ENCODE peak calls at places on chromosomes 5 and 9, in seven cellular contexts. One of them, this sample, is unnamed.
A peak's percentile ranks its signal among the peaks of the same experiment; 100 is the strongest.

GRCh38 chr5:135194573-135195266 is 160.7 kb upstream of the PITX1 start:
- DNase-seq in right atrium auricular region: peak; percentile 57
- DNase-seq in psoas muscle: peak; percentile 57
- DNase-seq in IMR-90: peak; percentile 46
- DNase-seq in ovary: no peak
- DNase-seq in body of pancreas: no peak
- DNase-seq in transverse colon: no peak
- DNase-seq in this sample: no peak

GRCh38 chr5:150556859-150557506 is 49.1 kb downstream of the NDST1 start:
- DNase-seq in right atrium auricular region: no peak
- DNase-seq in psoas muscle: no peak
- DNase-seq in IMR-90: no peak
- DNase-seq in ovary: no peak
- DNase-seq in body of pancreas: no peak
- DNase-seq in transverse colon: no peak
- DNase-seq in this sample: no peak

GRCh38 chr5:9775339-9775738 is 145.2 kb upstream of the TAS2R1 start:
- DNase-seq in right atrium auricular region: no peak
- DNase-seq in psoas muscle: no peak
- DNase-seq in IMR-90: peak; percentile 73
- DNase-seq in ovary: no peak
- DNase-seq in body of pancreas: no peak
- DNase-seq in transverse colon: no peak
- DNase-seq in this sample: no peak

GRCh38 chr9:14366071-14366470 is 52.1 kb upstream of the NFIB start:
- DNase-seq in right atrium auricular region: no peak
- DNase-seq in psoas muscle: peak; percentile 64
- DNase-seq in IMR-90: peak; percentile 93
- DNase-seq in ovary: no peak
- DNase-seq in body of pancreas: peak; percentile 42
- DNase-seq in transverse colon: no peak
- DNase-seq in this sample: peak; percentile 82

GRCh38 chr5:99702565-99702964 is 773.8 kb upstream of the CHD1 start:
- DNase-seq in right atrium auricular region: no peak
- DNase-seq in psoas muscle: no peak
- DNase-seq in IMR-90: no peak
- DNase-seq in ovary: no peak
- DNase-seq in body of pancreas: no peak
- DNase-seq in transverse colon: no peak
- DNase-seq in this sample: no peak

GRCh38 chr5:170105643-170106611 is at the start of gene FOXI1:
- DNase-seq in right atrium auricular region: peak; percentile 53
- DNase-seq in psoas muscle: no peak
- DNase-seq in IMR-90: no peak
- DNase-seq in ovary: no peak
- DNase-seq in body of pancreas: no peak
- DNase-seq in transverse colon: no peak
- DNase-seq in this sample: no peak

GRCh38 chr9:72538926-72539702 is 17.7 kb downstream of the TMC1 start:
- DNase-seq in right atrium auricular region: no peak
- DNase-seq in psoas muscle: no peak
- DNase-seq in IMR-90: no peak
- DNase-seq in ovary: no peak
- DNase-seq in body of pancreas: no peak
- DNase-seq in transverse colon: no peak
- DNase-seq in this sample: no peak

GRCh38 chr5:135697959-135698345 is 119.2 kb upstream of the CXCL14 start:
- DNase-seq in right atrium auricular region: peak; percentile 48
- DNase-seq in psoas muscle: no peak
- DNase-seq in IMR-90: no peak
- DNase-seq in ovary: no peak
- DNase-seq in body of pancreas: no peak
- DNase-seq in transverse colon: no peak
- DNase-seq in this sample: no peak

GRCh38 chr5:167011196-167011595 is 1280.2 kb upstream of the WWC1 start:
- DNase-seq in right atrium auricular region: no peak
- DNase-seq in psoas muscle: no peak
- DNase-seq in IMR-90: no peak
- DNase-seq in ovary: no peak
- DNase-seq in body of pancreas: no peak
- DNase-seq in transverse colon: no peak
- DNase-seq in this sample: no peak

GRCh38 chr5:93281980-93282772 is 298.8 kb downstream of the NR2F1-AS1 start:
- DNase-seq in right atrium auricular region: no peak
- DNase-seq in psoas muscle: no peak
- DNase-seq in IMR-90: no peak
- DNase-seq in ovary: peak; percentile 43
- DNase-seq in body of pancreas: peak; percentile 8
- DNase-seq in transverse colon: no peak
- DNase-seq in this sample: no peak

GRCh38 chr9:93156475-93157008 is 22.5 kb upstream of the NINJ1 start:
- DNase-seq in right atrium auricular region: no peak
- DNase-seq in psoas muscle: no peak
- DNase-seq in IMR-90: no peak
- DNase-seq in ovary: no peak
- DNase-seq in body of pancreas: no peak
- DNase-seq in transverse colon: no peak
- DNase-seq in this sample: no peak

GRCh38 chr9:120737411-120737810 is 23.1 kb upstream of the MEGF9 start:
- DNase-seq in right atrium auricular region: no peak
- DNase-seq in psoas muscle: no peak
- DNase-seq in IMR-90: no peak
- DNase-seq in ovary: no peak
- DNase-seq in body of pancreas: no peak
- DNase-seq in transverse colon: no peak
- DNase-seq in this sample: no peak

GRCh38 chr5:180590543-180591248 is 603 bp downstream of the SCGB3A1 start:
- DNase-seq in right atrium auricular region: no peak
- DNase-seq in psoas muscle: no peak
- DNase-seq in IMR-90: no peak
- DNase-seq in ovary: no peak
- DNase-seq in body of pancreas: no peak
- DNase-seq in transverse colon: no peak
- DNase-seq in this sample: no peak

GRCh38 chr5:31867219-31867618 is 228.3 kb downstream of the PDZD2 start:
- DNase-seq in right atrium auricular region: no peak
- DNase-seq in psoas muscle: no peak
- DNase-seq in IMR-90: no peak
- DNase-seq in ovary: no peak
- DNase-seq in body of pancreas: no peak
- DNase-seq in transverse colon: no peak
- DNase-seq in this sample: no peak

GRCh38 chr9:133098871-133099270 is 22.2 kb downstream of the RALGDS start:
- DNase-seq in right atrium auricular region: no peak
- DNase-seq in psoas muscle: no peak
- DNase-seq in IMR-90: no peak
- DNase-seq in ovary: peak; percentile 24
- DNase-seq in body of pancreas: no peak
- DNase-seq in transverse colon: no peak
- DNase-seq in this sample: no peak

GRCh38 chr9:136807281-136808074 is at the start of gene RABL6:
- DNase-seq in right atrium auricular region: peak; percentile 77
- DNase-seq in psoas muscle: peak; percentile 90
- DNase-seq in IMR-90: peak; percentile 55
- DNase-seq in ovary: peak; percentile 89
- DNase-seq in body of pancreas: peak; percentile 72
- DNase-seq in transverse colon: peak; percentile 81
- DNase-seq in this sample: no peak

GRCh38 chr5:163509288-163510040 is 4.0 kb downstream of the MAT2B start:
- DNase-seq in right atrium auricular region: no peak
- DNase-seq in psoas muscle: no peak
- DNase-seq in IMR-90: peak; percentile 71
- DNase-seq in ovary: no peak
- DNase-seq in body of pancreas: peak; percentile 12
- DNase-seq in transverse colon: peak; percentile 39
- DNase-seq in this sample: no peak

GRCh38 chr5:56310711-56311204 is 77.6 kb upstream of the ANKRD55 start:
- DNase-seq in right atrium auricular region: no peak
- DNase-seq in psoas muscle: no peak
- DNase-seq in IMR-90: peak; percentile 47
- DNase-seq in ovary: no peak
- DNase-seq in body of pancreas: no peak
- DNase-seq in transverse colon: no peak
- DNase-seq in this sample: no peak
- H3K9me3 ChIP-seq in right atrium auricular region: peaks cover 5% of the 10 kb centered on the region
- H3K9me3 ChIP-seq in psoas muscle: no peaks in the 10 kb centered on the region
- H3K9me3 ChIP-seq in IMR-90: no peaks in the 10 kb centered on the region
- H3K9me3 ChIP-seq in ovary: no peaks in the 10 kb centered on the region
- H3K9me3 ChIP-seq in body of pancreas: no peaks in the 10 kb centered on the region
- H3K9me3 ChIP-seq in transverse colon: peaks cover 4% of the 10 kb centered on the region
- H3K9me3 ChIP-seq in this sample: no peaks in the 10 kb centered on the region

DNA sequence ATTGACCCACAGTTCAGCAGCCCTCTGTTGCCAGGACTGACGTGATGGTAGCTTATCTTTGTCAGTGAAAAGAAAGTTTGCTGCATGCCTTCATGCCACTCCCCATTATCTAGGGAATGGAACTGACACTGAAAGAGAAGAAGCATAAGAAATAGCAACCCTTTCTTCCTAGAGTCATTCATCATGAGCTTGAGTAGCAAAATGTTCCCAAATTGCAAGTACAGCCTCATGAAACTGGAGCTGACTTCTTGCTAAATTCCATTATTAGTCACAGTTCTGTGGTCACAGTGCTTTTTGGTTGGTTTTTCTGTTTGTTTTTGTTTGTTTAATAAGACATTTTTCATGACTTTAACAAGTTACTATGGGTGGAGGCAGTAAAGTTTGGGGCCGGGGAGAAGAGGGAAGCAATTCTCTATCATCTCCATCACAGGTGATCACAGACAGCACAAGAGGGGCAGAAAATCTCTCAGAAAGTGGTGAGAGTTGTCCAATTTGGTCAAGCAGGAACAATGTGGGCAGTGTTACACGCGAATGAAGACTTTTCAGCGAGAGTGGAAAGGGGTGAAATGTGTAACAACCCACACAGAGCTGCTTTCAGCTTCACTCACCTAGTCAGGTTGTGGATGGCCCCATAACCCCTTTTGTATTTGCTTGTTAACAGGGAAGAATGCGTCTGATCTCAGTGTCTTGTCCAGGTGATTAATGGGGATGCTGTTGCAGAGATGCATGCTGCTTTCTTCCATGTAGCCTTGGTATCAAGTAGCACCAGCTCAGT is 440.4 kb downstream of the DMRT2 start:
- DNase-seq in right atrium auricular region: no peak
- DNase-seq in psoas muscle: no peak
- DNase-seq in IMR-90: no peak
- DNase-seq in ovary: no peak
- DNase-seq in body of pancreas: no peak
- DNase-seq in transverse colon: no peak
- DNase-seq in this sample: no peak
- H3K9me3 ChIP-seq in right atrium auricular region: no peaks in the 10 kb centered on the region
- H3K9me3 ChIP-seq in psoas muscle: no peaks in the 10 kb centered on the region
- H3K9me3 ChIP-seq in IMR-90: peaks cover 5% of the 10 kb centered on the region
- H3K9me3 ChIP-seq in ovary: no peaks in the 10 kb centered on the region
- H3K9me3 ChIP-seq in body of pancreas: no peaks in the 10 kb centered on the region
- H3K9me3 ChIP-seq in transverse colon: no peaks in the 10 kb centered on the region
- H3K9me3 ChIP-seq in this sample: peaks cover 2% of the 10 kb centered on the region

GRCh38 chr9:138119202-138120027 is 241.8 kb downstream of the CACNA1B start:
- DNase-seq in right atrium auricular region: no peak
- DNase-seq in psoas muscle: no peak
- DNase-seq in IMR-90: no peak
- DNase-seq in ovary: no peak
- DNase-seq in body of pancreas: no peak
- DNase-seq in transverse colon: no peak
- DNase-seq in this sample: no peak

GRCh38 chr9:138116521-138116920 is 238.9 kb downstream of the CACNA1B start:
- DNase-seq in right atrium auricular region: no peak
- DNase-seq in psoas muscle: no peak
- DNase-seq in IMR-90: no peak
- DNase-seq in ovary: no peak
- DNase-seq in body of pancreas: no peak
- DNase-seq in transverse colon: no peak
- DNase-seq in this sample: no peak

GRCh38 chr9:138118601-138119071 is 241.1 kb downstream of the CACNA1B start:
- DNase-seq in right atrium auricular region: no peak
- DNase-seq in psoas muscle: no peak
- DNase-seq in IMR-90: no peak
- DNase-seq in ovary: no peak
- DNase-seq in body of pancreas: no peak
- DNase-seq in transverse colon: no peak
- DNase-seq in this sample: no peak

GRCh38 chr9:138117101-138117750 is 239.6 kb downstream of the CACNA1B start:
- DNase-seq in right atrium auricular region: no peak
- DNase-seq in psoas muscle: no peak
- DNase-seq in IMR-90: no peak
- DNase-seq in ovary: no peak
- DNase-seq in body of pancreas: no peak
- DNase-seq in transverse colon: no peak
- DNase-seq in this sample: no peak

DNA sequence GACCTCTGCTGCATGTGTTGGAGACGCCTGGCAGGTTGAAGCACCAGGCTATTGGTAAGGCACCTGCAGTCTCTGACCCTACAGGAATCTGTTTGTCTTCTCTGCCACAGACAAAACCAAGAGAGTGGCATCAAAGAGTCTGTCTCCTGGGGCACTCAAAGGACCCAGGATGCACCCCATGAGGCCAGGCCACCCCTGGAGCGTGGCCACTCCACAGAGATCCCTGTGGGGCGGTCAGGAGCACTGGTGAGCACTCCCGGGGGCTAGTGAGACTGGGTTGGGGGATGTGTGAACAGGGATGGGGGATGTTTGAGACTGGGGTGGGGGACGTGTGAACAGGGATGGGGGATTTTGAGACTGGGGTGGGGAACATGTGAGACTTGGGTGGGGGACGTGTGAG is 240.3 kb downstream of the CACNA1B start:
- DNase-seq in right atrium auricular region: no peak
- DNase-seq in psoas muscle: no peak
- DNase-seq in IMR-90: no peak
- DNase-seq in ovary: no peak
- DNase-seq in body of pancreas: no peak
- DNase-seq in transverse colon: no peak
- DNase-seq in this sample: no peak
- H3K9me3 ChIP-seq in right atrium auricular region: no peaks in the 10 kb centered on the region
- H3K9me3 ChIP-seq in psoas muscle: no peaks in the 10 kb centered on the region
- H3K9me3 ChIP-seq in IMR-90: peaks cover 72% of the 10 kb centered on the region
- H3K9me3 ChIP-seq in ovary: no peaks in the 10 kb centered on the region
- H3K9me3 ChIP-seq in body of pancreas: no peaks in the 10 kb centered on the region
- H3K9me3 ChIP-seq in transverse colon: no peaks in the 10 kb centered on the region
- H3K9me3 ChIP-seq in this sample: peaks cover 94% of the 10 kb centered on the region

GRCh38 chr5:178991190-178992145 is 3.7 kb downstream of the GRM6 start:
- DNase-seq in right atrium auricular region: no peak
- DNase-seq in psoas muscle: no peak
- DNase-seq in IMR-90: no peak
- DNase-seq in ovary: no peak
- DNase-seq in body of pancreas: no peak
- DNase-seq in transverse colon: no peak
- DNase-seq in this sample: no peak

GRCh38 chr5:178988436-178989220 is 6.5 kb downstream of the GRM6 start:
- DNase-seq in right atrium auricular region: no peak
- DNase-seq in psoas muscle: no peak
- DNase-seq in IMR-90: no peak
- DNase-seq in ovary: no peak
- DNase-seq in body of pancreas: no peak
- DNase-seq in transverse colon: no peak
- DNase-seq in this sample: no peak

GRCh38 chr5:178986326-178986960 is 8.7 kb downstream of the GRM6 start:
- DNase-seq in right atrium auricular region: no peak
- DNase-seq in psoas muscle: no peak
- DNase-seq in IMR-90: no peak
- DNase-seq in ovary: no peak
- DNase-seq in body of pancreas: no peak
- DNase-seq in transverse colon: no peak
- DNase-seq in this sample: no peak

GRCh38 chr5:178990491-178990890 is 4.6 kb downstream of the GRM6 start:
- DNase-seq in right atrium auricular region: no peak
- DNase-seq in psoas muscle: no peak
- DNase-seq in IMR-90: no peak
- DNase-seq in ovary: no peak
- DNase-seq in body of pancreas: no peak
- DNase-seq in transverse colon: no peak
- DNase-seq in this sample: no peak

GRCh38 chr5:178989311-178989710 is 5.8 kb downstream of the GRM6 start:
- DNase-seq in right atrium auricular region: no peak
- DNase-seq in psoas muscle: no peak
- DNase-seq in IMR-90: no peak
- DNase-seq in ovary: no peak
- DNase-seq in body of pancreas: no peak
- DNase-seq in transverse colon: no peak
- DNase-seq in this sample: no peak
- H3K9me3 ChIP-seq in right atrium auricular region: peaks cover 44% of the 10 kb centered on the region
- H3K9me3 ChIP-seq in psoas muscle: no peaks in the 10 kb centered on the region
- H3K9me3 ChIP-seq in IMR-90: peaks cover 70% of the 10 kb centered on the region
- H3K9me3 ChIP-seq in ovary: peaks cover 15% of the 10 kb centered on the region
- H3K9me3 ChIP-seq in body of pancreas: no peaks in the 10 kb centered on the region
- H3K9me3 ChIP-seq in transverse colon: peaks cover 12% of the 10 kb centered on the region
- H3K9me3 ChIP-seq in this sample: peaks cover 97% of the 10 kb centered on the region

This sample was measured in AG04450.